ENCODE peak calls at places on chromosomes 12 and 14, in eight cellular contexts. F is thoracic aorta; M is left ventricle myocardium inferior; U is kidney; J is colonic mucosa; T is BJ; W is CD8-positive, alpha-beta T cell; R is HCT116. S is an unnamed sample. For H3K36me3, the result is how much of the 10 kb centered on the place peaks cover.

GRCh38 chr14:72894623-72895378 is 900 bp upstream of the DPF3 start:
- DNase-seq in J (peak), R (no peak), F (no peak), M (peak), T (no peak), U (no peak), W (no peak), S (no peak)

GRCh38 chr12:19273482-19274330 is 144.2 kb downstream of the PLEKHA5 start:
- DNase-seq in M (peak), F (peak), U (peak), T (peak), J (peak), W (peak), R (peak), S (no peak)

GRCh38 chr12:2064078-2064507 is 11.3 kb downstream of the CACNA1C start:
- DNase-seq in R (no peak), W (peak), U (no peak), F (no peak), M (no peak), J (no peak), T (no peak), S (no peak)

GRCh38 chr12:69269736-69270135 is 30.4 kb downstream of the CPSF6 start:
- DNase-seq in J (no peak), M (no peak), T (no peak), R (no peak), W (no peak), U (no peak), F (no peak), S (no peak)

GRCh38 chr14:105879867-105880561 is 353.6 kb downstream of the TMEM121 start:
- DNase-seq in F (no peak), U (peak), W (no peak), T (no peak), M (peak), R (no peak), J (no peak), S (peak)

GRCh38 chr12:98997-99396 is 32.4 kb downstream of the IQSEC3 start:
- DNase-seq in J (no peak), U (no peak), F (no peak), T (no peak), M (no peak), W (no peak), R (no peak), S (no peak)

GRCh38 chr14:96297000-96297399 is 41.0 kb downstream of the BDKRB1 start:
- DNase-seq in U (no peak), F (no peak), J (no peak), W (no peak), T (no peak), M (no peak), R (no peak), S (no peak)

GRCh38 chr14:50772361-50772760 is 58.6 kb downstream of the NIN start:
- DNase-seq in R (no peak), T (no peak), M (no peak), U (no peak), F (no peak), J (no peak), W (no peak), S (no peak)

GRCh38 chr14:61561144-61561543 is 134.2 kb upstream of the HIF1A start:
- DNase-seq in F (no peak), U (no peak), J (no peak), W (no peak), R (no peak), T (no peak), M (no peak), S (no peak)

GRCh38 chr12:80445083-80445482 is 1.0 kb downstream of the PTPRQ start:
- DNase-seq in R (no peak), M (no peak), W (no peak), F (no peak), J (no peak), U (no peak), T (peak), S (no peak)

GRCh38 chr12:94263011-94263786 is 114.8 kb downstream of the PLXNC1 start:
- DNase-seq in R (no peak), J (no peak), U (no peak), F (no peak), T (no peak), M (no peak), W (peak), S (no peak)

GRCh38 chr12:31431721-31432120 is 105.8 kb upstream of the SINHCAF start:
- DNase-seq in U (no peak), F (no peak), R (no peak), J (no peak), M (no peak), W (no peak), T (no peak), S (no peak)

GRCh38 chr14:91893659-91894058 is 26.3 kb upstream of the TC2N start:
- DNase-seq in M (no peak), W (no peak), R (no peak), U (peak), F (no peak), T (no peak), J (no peak), S (no peak)

GRCh38 chr14:50488521-50488920 is 43.8 kb downstream of the MAP4K5 start:
- DNase-seq in R (no peak), M (no peak), J (no peak), F (no peak), T (no peak), U (no peak), W (no peak), S (no peak)

GRCh38 chr12:75656650-75657049 is 145.2 kb upstream of the KRR1 start:
- DNase-seq in U (no peak), M (no peak), T (peak), W (no peak), F (no peak), R (peak), J (no peak), S (no peak)

GRCh38 chr12:110314308-110314707 is 33.3 kb downstream of the ATP2A2 start:
- DNase-seq in W (no peak), R (no peak), F (no peak), M (no peak), U (no peak), J (no peak), T (peak), S (no peak)

DNA sequence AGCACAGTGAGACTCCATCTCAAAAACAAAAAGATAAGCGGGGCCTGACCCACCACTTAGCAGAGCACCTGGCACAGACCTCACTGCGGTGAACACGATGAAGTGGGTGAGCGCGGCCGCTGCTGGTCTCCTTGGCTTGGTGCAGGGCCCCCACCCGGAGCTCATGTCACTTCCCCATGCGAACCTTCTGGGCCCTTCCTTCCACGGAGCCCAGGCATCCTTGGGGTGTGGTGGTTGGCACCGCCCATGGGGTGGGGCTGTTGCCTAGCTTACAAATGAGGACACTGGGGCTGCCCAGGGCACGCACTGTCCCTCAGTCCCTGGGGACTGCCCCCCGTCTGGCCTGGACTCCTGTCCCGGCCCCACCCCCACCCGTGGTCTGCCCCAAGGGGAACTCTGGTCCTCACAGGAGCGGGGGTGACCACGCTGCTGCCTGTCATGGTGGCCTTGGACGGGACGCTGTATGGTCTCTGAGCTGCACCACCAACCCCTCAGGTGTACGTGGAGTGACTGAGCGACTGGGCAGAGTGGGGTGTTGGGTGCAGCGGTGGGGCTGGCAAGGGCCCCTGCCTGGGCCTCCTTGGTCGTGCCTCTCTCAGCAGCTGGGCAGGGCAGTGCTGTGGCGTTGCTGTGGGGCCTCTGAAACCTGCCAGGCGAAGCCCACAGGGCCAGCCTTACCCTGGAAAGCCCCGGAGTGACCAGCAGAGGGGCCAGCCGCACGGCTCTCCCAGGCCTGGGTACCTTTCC is 15.3 kb downstream of the FBRSL1 start:
- DNase-seq in R (no peak), F (no peak), U (no peak), M (peak), J (peak), T (no peak), W (no peak), S (peak)
- H3K36me3 ChIP-seq in R (under half), F (under half), U (under half), M (under half), J (under half), T (under half), W (under half), S (under half)

GRCh38 chr14:99531221-99532096 is 50.2 kb downstream of the CCNK start:
- DNase-seq in R (no peak), M (no peak), U (no peak), W (no peak), F (no peak), T (no peak), J (no peak), S (no peak)
- TF ChIP-seq CTCF in R (no peak), M (no peak), U (no peak), W (no peak), F (no peak), T (no peak), J (no peak), S (no peak)

GRCh38 chr12:119791453-119791852 is 85.7 kb downstream of the CIT start:
- DNase-seq in J (no peak), U (no peak), M (no peak), T (no peak), W (no peak), R (no peak), F (no peak), S (no peak)

GRCh38 chr12:119797090-119797489 is 80.0 kb downstream of the CIT start:
- DNase-seq in W (no peak), J (no peak), R (no peak), U (no peak), M (no peak), F (no peak), T (no peak), S (no peak)

GRCh38 chr12:119796292-119796691 is 80.8 kb downstream of the CIT start:
- DNase-seq in W (no peak), F (no peak), J (no peak), M (no peak), R (no peak), U (no peak), T (no peak), S (no peak)
- H3K36me3 ChIP-seq in W (under half), F (under half), J (under half), M (under half), R (under half), U (under half), T (under half), S (under half)

DNA sequence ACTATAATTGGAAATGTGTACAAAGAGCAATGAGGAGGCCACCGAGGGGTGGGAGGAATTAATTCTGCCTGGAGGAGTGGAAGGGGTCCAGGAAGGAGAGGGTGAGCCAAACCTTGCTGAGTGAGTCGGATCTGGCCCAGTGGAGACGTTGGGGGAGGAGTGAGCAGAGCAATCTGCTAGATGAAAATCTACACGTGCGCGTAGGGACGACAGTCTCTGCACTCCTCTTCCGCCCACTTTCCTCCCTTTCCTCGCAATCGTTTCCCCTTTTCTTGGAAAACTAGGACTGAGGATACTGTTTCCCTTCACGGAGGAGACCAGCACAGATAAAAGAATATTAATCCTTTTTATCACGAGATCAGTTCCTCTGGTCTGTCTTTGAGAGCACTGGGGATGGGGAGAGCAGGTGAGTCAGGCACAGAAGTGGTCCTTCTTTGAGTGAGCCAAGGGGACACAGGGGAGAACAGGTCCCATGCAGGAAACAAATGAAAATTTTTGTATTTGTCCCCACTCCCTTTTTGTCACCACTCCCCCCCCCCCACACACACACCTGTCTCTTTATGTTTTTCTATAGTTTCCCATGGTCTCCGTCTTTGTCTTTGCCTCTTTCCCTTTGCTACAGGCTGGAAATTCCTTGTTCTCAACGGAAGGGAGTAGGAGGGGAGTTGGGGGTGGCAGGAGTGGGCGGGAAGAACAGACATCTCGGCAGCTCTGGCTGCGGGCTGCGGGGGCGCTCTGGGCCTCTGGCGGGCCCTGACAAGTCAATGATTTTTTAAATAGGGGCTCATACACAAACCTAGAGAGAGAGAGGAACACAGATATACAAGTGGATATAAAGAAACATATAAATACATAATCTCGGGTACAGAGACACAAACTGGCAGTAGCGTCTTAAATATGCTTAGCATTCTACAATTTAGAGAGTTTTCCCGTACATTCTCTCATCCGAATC is 2.6 kb upstream of the NAB2 start:
- DNase-seq in W (peak), R (no peak), U (peak), T (no peak), M (peak), J (peak), F (no peak), S (peak)
- TF ChIP-seq CTCF in W (peak), R (peak), U (peak), T (peak), M (peak), J (no peak), F (peak), S (peak)

GRCh38 chr14:59217011-59217410 is 28.5 kb downstream of the DAAM1 start:
- DNase-seq in U (no peak), R (no peak), W (no peak), M (no peak), J (no peak), F (no peak), T (no peak), S (no peak)
- H3K36me3 ChIP-seq in U (under half), R (under half), W (under half), M (under half), J (under half), F (under half), T (under half), S (under half)

GRCh38 chr12:122989874-122990400 is 9.5 kb downstream of the ARL6IP4 start:
- DNase-seq in T (no peak), F (no peak), R (no peak), W (no peak), J (no peak), M (no peak), U (peak), S (no peak)
- TF ChIP-seq CTCF in T (no peak), F (no peak), R (no peak), W (no peak), J (no peak), M (no peak), U (no peak), S (no peak)

DNA sequence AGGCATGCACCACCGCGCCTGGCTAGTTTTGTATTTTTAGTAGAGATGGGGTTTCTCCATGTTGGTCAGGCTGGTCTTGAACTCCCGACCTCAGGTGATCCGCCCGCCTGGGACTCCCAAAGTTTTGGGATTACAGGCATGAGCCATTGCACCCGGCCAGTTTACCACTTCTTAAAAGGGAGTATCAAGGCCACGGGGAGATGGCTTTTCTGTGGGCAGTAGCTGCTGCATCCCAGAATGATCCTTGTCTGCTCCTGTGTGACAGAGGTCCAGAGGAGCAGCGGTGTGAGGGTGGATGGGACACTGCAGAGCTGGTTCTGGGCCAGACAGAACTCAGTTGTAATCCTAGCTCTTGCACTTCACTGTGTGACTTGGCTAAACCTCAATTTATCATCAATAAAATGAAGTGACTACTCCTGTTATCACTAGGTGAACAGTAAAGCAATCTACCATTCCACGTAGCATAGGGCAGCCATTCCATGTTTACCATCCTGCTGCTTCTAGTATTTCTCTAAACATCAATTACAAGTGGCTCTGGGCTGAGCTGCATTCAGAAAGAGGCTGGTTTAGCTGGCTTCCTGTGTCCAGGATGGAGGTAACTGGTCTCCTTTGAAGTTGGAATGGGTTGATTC is 3.0 kb upstream of the NPFF start:
- DNase-seq in R (no peak), M (no peak), U (no peak), W (no peak), J (no peak), F (no peak), T (no peak), S (no peak)
- H3K36me3 ChIP-seq in R (under half), M (half or more), U (under half), W (under half), J (under half), F (under half), T (under half), S (half or more)

S was measured in lower lobe of right lung.